ENCODE peak calls at places on chromosomes 12 and 14, in six cellular contexts. F is lower lobe of right lung; K is CD8-positive, alpha-beta memory T cell; B is heart left ventricle; V is testis; X is GM12878. C is an unnamed sample. For H3K36me3, the result is how much of the 10 kb centered on the place peaks cover.

GRCh38 chr12:4267904-4268548 is 5.5 kb upstream of the CCND2 start:
- DNase-seq in F (no peak), K (no peak), B (no peak), V (no peak), X (no peak), C (no peak)

GRCh38 chr12:24600559-24600958 is 348.3 kb downstream of the BCAT1 start:
- DNase-seq in F (no peak), K (no peak), B (no peak), V (no peak), X (no peak), C (no peak)

GRCh38 chr14:74964787-74965769 is 9.7 kb upstream of the PGF start:
- DNase-seq in F (no peak), K (no peak), B (no peak), V (no peak), X (no peak), C (no peak)

GRCh38 chr14:58096731-58097130 is 55.3 kb downstream of the ARMH4 start:
- DNase-seq in F (no peak), K (no peak), B (no peak), V (no peak), X (no peak), C (no peak)

GRCh38 chr14:20302042-20302761 is 3.5 kb downstream of the TTC5 start:
- DNase-seq in F (no peak), K (no peak), B (no peak), V (no peak), X (no peak), C (no peak)

GRCh38 chr14:61196792-61197191 is 84.3 kb downstream of the TMEM30B start:
- DNase-seq in F (no peak), K (no peak), B (no peak), V (no peak), X (no peak), C (no peak)

GRCh38 chr12:1933342-1933992 is 15.0 kb upstream of the CACNA2D4 start:
- DNase-seq in F (no peak), K (no peak), B (no peak), V (no peak), X (no peak), C (no peak)

GRCh38 chr14:105074601-105075053 is 9.4 kb upstream of the GPR132 start:
- DNase-seq in F (no peak), K (no peak), B (peak), V (no peak), X (no peak), C (no peak)

GRCh38 chr14:66645716-66646115 is 137.8 kb downstream of the GPHN start:
- DNase-seq in F (no peak), K (no peak), B (no peak), V (no peak), X (no peak), C (no peak)

GRCh38 chr12:51507188-51507587 is 82.6 kb downstream of the SLC4A8 start:
- DNase-seq in F (no peak), K (no peak), B (no peak), V (no peak), X (no peak), C (no peak)

GRCh38 chr12:85765443-85765842 is 70.8 kb downstream of the RASSF9 start:
- DNase-seq in F (no peak), K (no peak), B (no peak), V (no peak), X (no peak), C (peak)

GRCh38 chr12:50533971-50534370 is 29.2 kb downstream of the DIP2B start:
- DNase-seq in F (no peak), K (no peak), B (no peak), V (no peak), X (no peak), C (no peak)

GRCh38 chr12:12899530-12900380 is 8.4 kb downstream of the GPRC5A start:
- DNase-seq in F (no peak), K (no peak), B (no peak), V (no peak), X (no peak), C (no peak)

GRCh38 chr14:74962493-74962892 is 7.1 kb upstream of the PGF start:
- DNase-seq in F (no peak), K (no peak), B (no peak), V (no peak), X (no peak), C (no peak)

GRCh38 chr14:70665448-70666363 is 24.0 kb downstream of the TTC9 start:
- DNase-seq in F (peak), K (no peak), B (no peak), V (no peak), X (peak), C (peak)

GRCh38 chr14:33307691-33308369 is 369.2 kb downstream of the NPAS3 start:
- DNase-seq in F (no peak), K (no peak), B (peak), V (peak), X (no peak), C (no peak)

GRCh38 chr12:78431931-78432330 is 432.6 kb upstream of the SYT1 start:
- DNase-seq in F (no peak), K (no peak), B (no peak), V (no peak), X (no peak), C (no peak)

GRCh38 chr12:88258396-88258795 is 116.3 kb downstream of the TMTC3 start:
- DNase-seq in F (no peak), K (no peak), B (no peak), V (no peak), X (no peak), C (no peak)

GRCh38 chr14:93316716-93317115 is 16.1 kb downstream of the BTBD7 start:
- DNase-seq in F (no peak), K (no peak), B (no peak), V (no peak), X (no peak), C (no peak)

GRCh38 chr14:60356921-60357550 is 108.0 kb downstream of the PPM1A start:
- DNase-seq in F (no peak), K (no peak), B (no peak), V (no peak), X (no peak), C (no peak)

GRCh38 chr12:75489187-75489586 is 8.6 kb downstream of the GLIPR1 start:
- DNase-seq in F (no peak), K (no peak), B (no peak), V (no peak), X (no peak), C (no peak)

GRCh38 chr12:106769078-106769477 is 5.4 kb upstream of the RIC8B start:
- DNase-seq in F (no peak), K (no peak), B (no peak), V (no peak), X (no peak), C (no peak)

GRCh38 chr14:76882646-76883045 is 56.4 kb downstream of the LRRC74A start:
- DNase-seq in F (no peak), K (no peak), B (no peak), V (peak), X (no peak), C (no peak)

GRCh38 chr14:36582011-36582873 is at the start of gene NKX2-8:
- DNase-seq in F (peak), K (no peak), B (no peak), V (peak), X (no peak), C (no peak)
- H3K27ac ChIP-seq in F (no peak), K (no peak), B (no peak), V (peak), X (no peak), C (no peak)

GRCh38 chr12:56599041-56599440 is 31.1 kb downstream of the BAZ2A start:
- DNase-seq in F (no peak), K (no peak), B (no peak), V (no peak), X (no peak), C (no peak)
- H3K36me3 ChIP-seq in F (half or more), K (half or more), B (half or more), V (under half), X (half or more), C (half or more)

DNA sequence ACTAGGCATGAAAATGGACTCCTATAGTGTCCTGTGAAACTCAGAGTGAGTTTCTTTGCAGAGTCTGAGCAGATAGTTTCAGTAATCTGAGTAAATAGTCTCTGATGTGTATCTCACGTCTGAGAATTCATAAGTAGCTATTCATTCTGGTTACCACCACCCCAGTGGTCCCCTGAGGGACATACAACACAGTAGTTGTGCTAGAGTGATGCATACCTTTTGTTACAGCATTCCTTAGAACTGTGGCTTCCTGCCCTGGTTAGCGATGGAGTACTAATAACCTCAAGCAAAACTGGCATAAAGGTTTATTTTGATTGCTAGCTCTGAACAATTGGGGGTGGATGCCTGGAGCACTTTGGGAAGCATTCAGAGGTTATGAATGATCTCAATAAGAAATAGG is 114.7 kb downstream of the DAAM1 start:
- DNase-seq in F (no peak), K (no peak), B (no peak), V (no peak), X (no peak), C (no peak)
- H3K27ac ChIP-seq in F (no peak), K (no peak), B (no peak), V (no peak), X (no peak), C (no peak)

DNA sequence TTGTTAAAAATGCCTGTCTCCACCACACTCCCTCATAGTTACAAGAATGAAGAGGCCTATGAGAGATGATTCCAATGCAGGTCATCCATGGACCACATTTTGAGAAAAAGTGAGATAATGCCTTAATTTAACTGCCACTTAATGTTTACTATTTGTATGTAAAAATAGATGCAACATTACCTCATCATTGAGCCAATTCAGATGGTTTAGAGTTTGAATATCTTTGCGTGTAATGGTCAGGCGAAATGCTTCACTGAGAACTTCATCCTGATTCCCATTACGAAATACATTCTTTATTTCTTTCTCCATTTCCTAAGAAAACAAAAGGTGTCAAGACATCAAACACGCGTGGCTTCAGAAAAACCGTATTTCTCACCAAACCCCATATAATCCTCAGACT is 42.3 kb downstream of the SENP1 start:
- DNase-seq in F (no peak), K (no peak), B (no peak), V (no peak), X (no peak), C (no peak)
- H3K36me3 ChIP-seq in F (half or more), K (half or more), B (under half), V (under half), X (under half), C (under half)

GRCh38 chr12:26678697-26679660 is 154.0 kb downstream of the ITPR2 start:
- DNase-seq in F (no peak), K (no peak), B (no peak), V (no peak), X (no peak), C (no peak)
- H3K27ac ChIP-seq in F (no peak), K (no peak), B (no peak), V (no peak), X (no peak), C (no peak)

GRCh38 chr12:10110256-10110844 is 11.6 kb upstream of the CLEC1A start:
- DNase-seq in F (no peak), K (no peak), B (no peak), V (no peak), X (no peak), C (no peak)
- H3K36me3 ChIP-seq in F (under half), K (under half), B (under half), V (under half), X (under half), C (under half)

GRCh38 chr12:95784886-95785285 is 5.7 kb downstream of the NTN4 start:
- DNase-seq in F (no peak), K (no peak), B (no peak), V (no peak), X (no peak), C (no peak)
- H3K27ac ChIP-seq in F (no peak), K (no peak), B (no peak), V (no peak), X (no peak), C (no peak)

C was measured in small intestine.